ENCODE peak calls at places on chromosomes 12 and 14, in eight cellular contexts. D is spleen, J is GM13976, G is fibroblast of lung, T is GM23338, A is cardiac fibroblast, V is A549, C is H9. W is an unnamed sample.

GRCh38 chr14:20866963-20867362 is 24.2 kb upstream of the RNASE3 start:
- DNase-seq in V (peak; percentile 27), D (no peak), J (no peak), A (peak; percentile 36), C (peak; percentile 41), G (no peak), T (peak; percentile 69), W (no peak)

GRCh38 chr14:61258985-61259384 is 22.2 kb downstream of the TMEM30B start:
- DNase-seq in C (no peak), T (no peak), D (no peak), J (no peak), V (no peak), A (no peak), G (peak; percentile 46), W (no peak)

GRCh38 chr12:121214171-121214777 is 4.3 kb downstream of the P2RX4 start:
- DNase-seq in V (no peak), J (no peak), A (peak; percentile 78), G (peak; percentile 78), C (no peak), T (no peak), D (no peak), W (no peak)

GRCh38 chr12:105748806-105749600 is 389.8 kb downstream of the NUAK1 start:
- DNase-seq in T (no peak), D (no peak), A (peak; percentile 92), J (no peak), V (no peak), C (no peak), G (peak; percentile 97), W (no peak)

GRCh38 chr14:99348816-99349609 is 77.0 kb upstream of the BCL11B start:
- DNase-seq in T (no peak), V (no peak), G (peak; percentile 7), D (no peak), C (no peak), A (no peak), J (no peak), W (no peak)

GRCh38 chr14:79279645-79280399 is 931.5 kb downstream of the DIO2 start:
- DNase-seq in V (no peak), C (peak; percentile 35), G (peak; percentile 18), J (no peak), D (no peak), T (peak; percentile 27), A (no peak), W (no peak)

GRCh38 chr14:90288646-90289355 is 32.4 kb downstream of the PSMC1 start:
- DNase-seq in D (no peak), V (no peak), A (peak; percentile 36), J (no peak), C (no peak), G (no peak), T (no peak), W (no peak)

GRCh38 chr12:2691001-2691339 is 103.8 kb upstream of the FKBP4 start:
- DNase-seq in T (peak; percentile 82), V (peak; percentile 14), C (peak; percentile 82), A (peak; percentile 12), J (no peak), D (peak; percentile 89), G (peak; percentile 32), W (no peak)

GRCh38 chr14:64970776-64971451 is 1.2 kb downstream of the RAB15 start:
- DNase-seq in A (no peak), J (no peak), D (no peak), T (peak; percentile 48), C (no peak), G (peak; percentile 20), V (peak; percentile 46), W (no peak)

GRCh38 chr14:53209370-53209769 is 56.2 kb upstream of the DDHD1 start:
- DNase-seq in G (no peak), V (no peak), C (no peak), A (peak; percentile 60), J (no peak), T (no peak), D (no peak), W (no peak)

GRCh38 chr14:91269076-91269991 is 24.8 kb upstream of the GPR68 start:
- DNase-seq in A (peak; percentile 48), C (no peak), J (no peak), V (no peak), G (no peak), T (no peak), D (no peak), W (no peak)

GRCh38 chr14:98958048-98959031 is 313.7 kb downstream of the BCL11B start:
- DNase-seq in A (no peak), G (no peak), J (no peak), T (no peak), V (no peak), D (no peak), C (peak; percentile 11), W (no peak)

GRCh38 chr14:75654127-75654732 is 6.4 kb downstream of the ERG28 start:
- DNase-seq in G (peak; percentile 26), T (peak; percentile 80), V (peak; percentile 66), A (peak; percentile 75), C (peak; percentile 84), J (peak; percentile 78), D (peak; percentile 91), W (peak; percentile 71)

GRCh38 chr12:12715459-12716150 is 1.6 kb upstream of the CDKN1B start:
- DNase-seq in J (no peak), A (no peak), G (peak; percentile 25), C (no peak), T (no peak), V (peak; percentile 12), D (no peak), W (peak; percentile 51)

GRCh38 chr12:46963977-46964376 is 115.4 kb upstream of the PCED1B start:
- DNase-seq in T (no peak), A (peak; percentile 74), J (no peak), D (no peak), C (no peak), V (no peak), G (peak; percentile 62), W (no peak)

GRCh38 chr14:50773632-50774541 is 57.1 kb downstream of the NIN start:
- DNase-seq in V (peak; percentile 33), C (peak; percentile 72), G (peak; percentile 32), D (no peak), A (peak; percentile 41), J (peak; percentile 49), T (peak; percentile 88), W (peak; percentile 39)

GRCh38 chr12:101876861-101877815 is at the start of gene DRAM1:
- DNase-seq in G (peak; percentile 88), D (peak; percentile 98), A (peak; percentile 96), J (peak; percentile 92), T (peak; percentile 90), V (peak; percentile 92), C (peak; percentile 88), W (peak; percentile 92)

GRCh38 chr12:65825573-65826512 is 1.6 kb downstream of the HMGA2 start:
- DNase-seq in V (peak; percentile 43), J (peak; percentile 63), C (peak; percentile 58), G (peak; percentile 63), D (peak; percentile 73), T (peak; percentile 82), A (peak; percentile 52), W (peak; percentile 60)

GRCh38 chr12:26014085-26014484 is 55.6 kb downstream of the RASSF8 start:
- DNase-seq in G (peak; percentile 48), A (no peak), T (no peak), C (no peak), V (no peak), D (no peak), J (no peak), W (no peak)

GRCh38 chr12:89826468-89826867 is 117.8 kb upstream of the ATP2B1 start:
- DNase-seq in C (no peak), A (no peak), J (no peak), T (no peak), D (no peak), G (no peak), V (no peak), W (no peak)

GRCh38 chr12:22687677-22688076 is 62.7 kb downstream of the ETNK1 start:
- DNase-seq in V (no peak), C (no peak), J (peak; percentile 37), A (peak; percentile 62), G (peak; percentile 86), T (no peak), D (no peak), W (peak; percentile 36)

GRCh38 chr12:124579921-124580517 is 12.6 kb upstream of the NCOR2 start:
- DNase-seq in J (no peak), G (no peak), V (no peak), A (no peak), T (no peak), D (no peak), C (no peak), W (no peak)

GRCh38 chr12:8692573-8692972 is 5.2 kb upstream of the RIMKLB start:
- DNase-seq in J (no peak), T (peak; percentile 92), C (peak; percentile 86), A (peak; percentile 79), V (no peak), G (peak; percentile 74), D (no peak), W (no peak)

DNA sequence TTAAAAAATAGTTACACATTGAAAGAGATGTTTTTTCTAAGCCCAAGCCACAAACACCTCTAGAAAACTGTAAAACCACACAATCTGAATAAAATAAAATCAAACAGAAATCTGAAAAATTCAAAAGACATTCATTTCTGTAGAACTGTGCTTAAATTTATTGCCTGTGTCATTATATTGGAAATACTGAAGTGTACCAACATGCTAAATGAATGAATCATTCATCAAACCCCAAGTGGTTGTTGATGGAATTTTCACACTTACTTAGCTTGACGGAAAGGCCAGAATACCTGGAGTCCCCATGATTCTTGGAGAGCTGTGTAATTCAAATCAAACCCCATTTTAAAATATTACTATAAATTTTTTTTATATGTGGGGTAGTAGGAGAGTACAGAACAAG is 2.7 kb downstream of the KITLG start:
- DNase-seq in V (peak; percentile 19), A (no peak), J (no peak), D (no peak), T (no peak), G (peak; percentile 66), C (no peak), W (no peak)
- TF ChIP-seq CTCF in V (no peak), A (peak; percentile 1), J (no peak), D (no peak), T (peak; percentile 36), G (no peak), C (peak; percentile 42), W (no peak)

GRCh38 chr14:58826845-58827686 is 189.3 kb downstream of the DACT1 start:
- DNase-seq in D (no peak), T (peak; percentile 36), J (no peak), V (no peak), A (no peak), G (no peak), C (no peak), W (no peak)
- TF ChIP-seq CTCF in D (no peak), T (peak; percentile 74), J (peak; percentile 16), V (peak; percentile 28), A (peak; percentile 31), G (peak; percentile 37), C (peak; percentile 72), W (peak; percentile 28)

GRCh38 chr14:48580692-48581091 is 905.3 kb upstream of the MDGA2 start:
- DNase-seq in D (no peak), T (peak; percentile 24), G (no peak), A (no peak), C (no peak), V (no peak), J (no peak), W (no peak)
- TF ChIP-seq CTCF in D (no peak), T (peak; percentile 55), G (no peak), A (no peak), C (peak; percentile 55), V (no peak), J (no peak), W (no peak)

DNA sequence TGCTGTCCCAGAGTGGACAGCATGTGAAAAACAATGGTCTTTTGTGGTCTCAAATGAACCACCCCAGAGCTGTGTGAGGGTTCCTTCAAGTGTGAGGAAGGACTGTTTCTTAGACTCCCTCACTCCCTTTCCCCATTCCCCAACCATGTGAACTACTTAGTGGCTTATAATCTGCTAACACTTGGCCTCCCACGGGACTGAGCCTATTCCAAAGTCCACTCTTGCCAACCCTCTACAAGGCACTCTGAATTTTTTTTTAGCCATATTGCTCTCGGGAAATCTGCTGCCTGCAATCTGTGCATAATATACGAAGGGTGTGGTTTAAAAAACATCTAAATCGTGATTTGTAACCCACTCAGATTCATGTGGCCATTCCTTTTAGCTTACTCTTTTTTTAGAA is 2.6 kb downstream of the SVOP start:
- DNase-seq in G (no peak), A (no peak), J (no peak), T (no peak), C (peak; percentile 7), V (no peak), D (no peak), W (no peak)
- TF ChIP-seq CTCF in G (no peak), A (no peak), J (no peak), T (no peak), C (no peak), V (no peak), D (no peak), W (no peak)